ENCODE peak calls at places on chromosomes 13 and 19, in nine cellular contexts. One of them, this sample, is unnamed.

GRCh38 chr19:41619018-41619571 is 7.8 kb downstream of the CEACAM4 start:
- DNase-seq in activated gamma-delta T cell treated with Interleukin-2 at 50 U/mL for 16 hours: no peak
- DNase-seq in choroid plexus epithelial cell: no peak
- DNase-seq in hypothalamus: no peak
- DNase-seq in OCI-LY7: no peak
- DNase-seq in anterior cingulate cortex: no peak
- DNase-seq in D721Med: no peak
- DNase-seq in stimulated activated naive CD8-positive, alpha-beta T cell treated with anti-CD3 and anti-CD28 coated beads, Interleukin-15, Interleukin-2, amounts not matched to agents 100 U/mL and 50 U/mL, for 24 hours: no peak
- DNase-seq in iris pigment epithelial cell: no peak
- DNase-seq in this sample: no peak

GRCh38 chr19:43777163-43777700 is 3.5 kb downstream of the KCNN4 start:
- DNase-seq in activated gamma-delta T cell treated with Interleukin-2 at 50 U/mL for 16 hours: no peak
- DNase-seq in choroid plexus epithelial cell: peak; percentile 38
- DNase-seq in hypothalamus: no peak
- DNase-seq in OCI-LY7: peak; percentile 82
- DNase-seq in anterior cingulate cortex: no peak
- DNase-seq in D721Med: no peak
- DNase-seq in stimulated activated naive CD8-positive, alpha-beta T cell treated with anti-CD3 and anti-CD28 coated beads, Interleukin-15, Interleukin-2, amounts not matched to agents 100 U/mL and 50 U/mL, for 24 hours: peak; percentile 44
- DNase-seq in iris pigment epithelial cell: peak; percentile 45
- DNase-seq in this sample: peak; percentile 74

GRCh38 chr19:29515706-29516357 is 10.0 kb upstream of the VSTM2B start:
- DNase-seq in activated gamma-delta T cell treated with Interleukin-2 at 50 U/mL for 16 hours: no peak
- DNase-seq in choroid plexus epithelial cell: no peak
- DNase-seq in hypothalamus: no peak
- DNase-seq in OCI-LY7: no peak
- DNase-seq in anterior cingulate cortex: no peak
- DNase-seq in D721Med: no peak
- DNase-seq in stimulated activated naive CD8-positive, alpha-beta T cell treated with anti-CD3 and anti-CD28 coated beads, Interleukin-15, Interleukin-2, amounts not matched to agents 100 U/mL and 50 U/mL, for 24 hours: no peak
- DNase-seq in iris pigment epithelial cell: no peak
- DNase-seq in this sample: no peak

GRCh38 chr19:3047307-3048189 is 14.7 kb downstream of the TLE5 start:
- DNase-seq in activated gamma-delta T cell treated with Interleukin-2 at 50 U/mL for 16 hours: peak; percentile 50
- DNase-seq in choroid plexus epithelial cell: peak; percentile 83
- DNase-seq in hypothalamus: no peak
- DNase-seq in OCI-LY7: peak; percentile 46
- DNase-seq in anterior cingulate cortex: no peak
- DNase-seq in D721Med: no peak
- DNase-seq in stimulated activated naive CD8-positive, alpha-beta T cell treated with anti-CD3 and anti-CD28 coated beads, Interleukin-15, Interleukin-2, amounts not matched to agents 100 U/mL and 50 U/mL, for 24 hours: peak; percentile 65
- DNase-seq in iris pigment epithelial cell: peak; percentile 87
- DNase-seq in this sample: peak; percentile 37

GRCh38 chr13:41500501-41500900 is 43.2 kb downstream of the RGCC start:
- DNase-seq in activated gamma-delta T cell treated with Interleukin-2 at 50 U/mL for 16 hours: peak; percentile 20
- DNase-seq in choroid plexus epithelial cell: no peak
- DNase-seq in hypothalamus: no peak
- DNase-seq in OCI-LY7: peak; percentile 77
- DNase-seq in anterior cingulate cortex: no peak
- DNase-seq in D721Med: no peak
- DNase-seq in stimulated activated naive CD8-positive, alpha-beta T cell treated with anti-CD3 and anti-CD28 coated beads, Interleukin-15, Interleukin-2, amounts not matched to agents 100 U/mL and 50 U/mL, for 24 hours: no peak
- DNase-seq in iris pigment epithelial cell: peak; percentile 15
- DNase-seq in this sample: peak; percentile 66

GRCh38 chr19:39171479-39172465 is 25.0 kb upstream of the NCCRP1 start:
- DNase-seq in activated gamma-delta T cell treated with Interleukin-2 at 50 U/mL for 16 hours: no peak
- DNase-seq in choroid plexus epithelial cell: peak; percentile 91
- DNase-seq in hypothalamus: no peak
- DNase-seq in OCI-LY7: no peak
- DNase-seq in anterior cingulate cortex: no peak
- DNase-seq in D721Med: no peak
- DNase-seq in stimulated activated naive CD8-positive, alpha-beta T cell treated with anti-CD3 and anti-CD28 coated beads, Interleukin-15, Interleukin-2, amounts not matched to agents 100 U/mL and 50 U/mL, for 24 hours: no peak
- DNase-seq in iris pigment epithelial cell: no peak
- DNase-seq in this sample: no peak

GRCh38 chr19:35533201-35533821 is at the start of gene GAPDHS:
- DNase-seq in activated gamma-delta T cell treated with Interleukin-2 at 50 U/mL for 16 hours: no peak
- DNase-seq in choroid plexus epithelial cell: no peak
- DNase-seq in hypothalamus: no peak
- DNase-seq in OCI-LY7: no peak
- DNase-seq in anterior cingulate cortex: no peak
- DNase-seq in D721Med: no peak
- DNase-seq in stimulated activated naive CD8-positive, alpha-beta T cell treated with anti-CD3 and anti-CD28 coated beads, Interleukin-15, Interleukin-2, amounts not matched to agents 100 U/mL and 50 U/mL, for 24 hours: no peak
- DNase-seq in iris pigment epithelial cell: no peak
- DNase-seq in this sample: no peak

GRCh38 chr13:98225036-98225940 is 48.2 kb upstream of the RNF113B start:
- DNase-seq in activated gamma-delta T cell treated with Interleukin-2 at 50 U/mL for 16 hours: no peak
- DNase-seq in choroid plexus epithelial cell: no peak
- DNase-seq in hypothalamus: no peak
- DNase-seq in OCI-LY7: no peak
- DNase-seq in anterior cingulate cortex: peak; percentile 64
- DNase-seq in D721Med: no peak
- DNase-seq in stimulated activated naive CD8-positive, alpha-beta T cell treated with anti-CD3 and anti-CD28 coated beads, Interleukin-15, Interleukin-2, amounts not matched to agents 100 U/mL and 50 U/mL, for 24 hours: no peak
- DNase-seq in iris pigment epithelial cell: no peak
- DNase-seq in this sample: no peak

GRCh38 chr13:111006508-111007031 is 91.7 kb upstream of the ANKRD10 start:
- DNase-seq in activated gamma-delta T cell treated with Interleukin-2 at 50 U/mL for 16 hours: no peak
- DNase-seq in choroid plexus epithelial cell: peak; percentile 97
- DNase-seq in hypothalamus: no peak
- DNase-seq in OCI-LY7: no peak
- DNase-seq in anterior cingulate cortex: no peak
- DNase-seq in D721Med: no peak
- DNase-seq in stimulated activated naive CD8-positive, alpha-beta T cell treated with anti-CD3 and anti-CD28 coated beads, Interleukin-15, Interleukin-2, amounts not matched to agents 100 U/mL and 50 U/mL, for 24 hours: no peak
- DNase-seq in iris pigment epithelial cell: peak; percentile 91
- DNase-seq in this sample: no peak

GRCh38 chr19:50728084-50728737 is 5.0 kb downstream of the CLEC11A start:
- DNase-seq in activated gamma-delta T cell treated with Interleukin-2 at 50 U/mL for 16 hours: peak; percentile 68
- DNase-seq in choroid plexus epithelial cell: peak; percentile 56
- DNase-seq in hypothalamus: peak; percentile 57
- DNase-seq in OCI-LY7: no peak
- DNase-seq in anterior cingulate cortex: peak; percentile 81
- DNase-seq in D721Med: no peak
- DNase-seq in stimulated activated naive CD8-positive, alpha-beta T cell treated with anti-CD3 and anti-CD28 coated beads, Interleukin-15, Interleukin-2, amounts not matched to agents 100 U/mL and 50 U/mL, for 24 hours: peak; percentile 94
- DNase-seq in iris pigment epithelial cell: peak; percentile 92
- DNase-seq in this sample: no peak

GRCh38 chr13:67048793-67049150 is 181.4 kb downstream of the PCDH9 start:
- DNase-seq in activated gamma-delta T cell treated with Interleukin-2 at 50 U/mL for 16 hours: no peak
- DNase-seq in choroid plexus epithelial cell: peak; percentile 91
- DNase-seq in hypothalamus: no peak
- DNase-seq in OCI-LY7: no peak
- DNase-seq in anterior cingulate cortex: no peak
- DNase-seq in D721Med: no peak
- DNase-seq in stimulated activated naive CD8-positive, alpha-beta T cell treated with anti-CD3 and anti-CD28 coated beads, Interleukin-15, Interleukin-2, amounts not matched to agents 100 U/mL and 50 U/mL, for 24 hours: no peak
- DNase-seq in iris pigment epithelial cell: peak; percentile 92
- DNase-seq in this sample: no peak

GRCh38 chr13:78192721-78193120 is 274.1 kb upstream of the EDNRB start:
- DNase-seq in activated gamma-delta T cell treated with Interleukin-2 at 50 U/mL for 16 hours: no peak
- DNase-seq in choroid plexus epithelial cell: peak; percentile 3
- DNase-seq in hypothalamus: no peak
- DNase-seq in OCI-LY7: no peak
- DNase-seq in anterior cingulate cortex: no peak
- DNase-seq in D721Med: no peak
- DNase-seq in stimulated activated naive CD8-positive, alpha-beta T cell treated with anti-CD3 and anti-CD28 coated beads, Interleukin-15, Interleukin-2, amounts not matched to agents 100 U/mL and 50 U/mL, for 24 hours: no peak
- DNase-seq in iris pigment epithelial cell: peak; percentile 35
- DNase-seq in this sample: no peak

GRCh38 chr13:24605923-24606372 is 74.3 kb upstream of the ATP12A start:
- DNase-seq in activated gamma-delta T cell treated with Interleukin-2 at 50 U/mL for 16 hours: no peak
- DNase-seq in choroid plexus epithelial cell: peak; percentile 59
- DNase-seq in hypothalamus: no peak
- DNase-seq in OCI-LY7: no peak
- DNase-seq in anterior cingulate cortex: no peak
- DNase-seq in D721Med: no peak
- DNase-seq in stimulated activated naive CD8-positive, alpha-beta T cell treated with anti-CD3 and anti-CD28 coated beads, Interleukin-15, Interleukin-2, amounts not matched to agents 100 U/mL and 50 U/mL, for 24 hours: no peak
- DNase-seq in iris pigment epithelial cell: no peak
- DNase-seq in this sample: peak; percentile 44

GRCh38 chr13:92768592-92768991 is 458.0 kb upstream of the GPC6 start:
- DNase-seq in activated gamma-delta T cell treated with Interleukin-2 at 50 U/mL for 16 hours: no peak
- DNase-seq in choroid plexus epithelial cell: no peak
- DNase-seq in hypothalamus: no peak
- DNase-seq in OCI-LY7: no peak
- DNase-seq in anterior cingulate cortex: no peak
- DNase-seq in D721Med: no peak
- DNase-seq in stimulated activated naive CD8-positive, alpha-beta T cell treated with anti-CD3 and anti-CD28 coated beads, Interleukin-15, Interleukin-2, amounts not matched to agents 100 U/mL and 50 U/mL, for 24 hours: no peak
- DNase-seq in iris pigment epithelial cell: no peak
- DNase-seq in this sample: no peak

GRCh38 chr19:36363845-36364244 is 15.2 kb downstream of the ZFP14 start:
- DNase-seq in activated gamma-delta T cell treated with Interleukin-2 at 50 U/mL for 16 hours: no peak
- DNase-seq in choroid plexus epithelial cell: no peak
- DNase-seq in hypothalamus: no peak
- DNase-seq in OCI-LY7: no peak
- DNase-seq in anterior cingulate cortex: no peak
- DNase-seq in D721Med: no peak
- DNase-seq in stimulated activated naive CD8-positive, alpha-beta T cell treated with anti-CD3 and anti-CD28 coated beads, Interleukin-15, Interleukin-2, amounts not matched to agents 100 U/mL and 50 U/mL, for 24 hours: no peak
- DNase-seq in iris pigment epithelial cell: no peak
- DNase-seq in this sample: no peak

GRCh38 chr13:83536941-83537340 is 345.3 kb downstream of the SLITRK1 start:
- DNase-seq in activated gamma-delta T cell treated with Interleukin-2 at 50 U/mL for 16 hours: no peak
- DNase-seq in choroid plexus epithelial cell: no peak
- DNase-seq in hypothalamus: no peak
- DNase-seq in OCI-LY7: no peak
- DNase-seq in anterior cingulate cortex: no peak
- DNase-seq in D721Med: no peak
- DNase-seq in stimulated activated naive CD8-positive, alpha-beta T cell treated with anti-CD3 and anti-CD28 coated beads, Interleukin-15, Interleukin-2, amounts not matched to agents 100 U/mL and 50 U/mL, for 24 hours: no peak
- DNase-seq in iris pigment epithelial cell: no peak
- DNase-seq in this sample: no peak

GRCh38 chr13:101916108-101916757 is 463.8 kb downstream of the ITGBL1 start:
- DNase-seq in activated gamma-delta T cell treated with Interleukin-2 at 50 U/mL for 16 hours: no peak
- DNase-seq in choroid plexus epithelial cell: peak; percentile 56
- DNase-seq in hypothalamus: no peak
- DNase-seq in OCI-LY7: no peak
- DNase-seq in anterior cingulate cortex: peak; percentile 33
- DNase-seq in D721Med: no peak
- DNase-seq in stimulated activated naive CD8-positive, alpha-beta T cell treated with anti-CD3 and anti-CD28 coated beads, Interleukin-15, Interleukin-2, amounts not matched to agents 100 U/mL and 50 U/mL, for 24 hours: no peak
- DNase-seq in iris pigment epithelial cell: peak; percentile 43
- DNase-seq in this sample: no peak

GRCh38 chr19:13557756-13558398 is 51.6 kb upstream of the CACNA1A start:
- DNase-seq in activated gamma-delta T cell treated with Interleukin-2 at 50 U/mL for 16 hours: no peak
- DNase-seq in choroid plexus epithelial cell: no peak
- DNase-seq in hypothalamus: no peak
- DNase-seq in OCI-LY7: peak; percentile 39
- DNase-seq in anterior cingulate cortex: no peak
- DNase-seq in D721Med: no peak
- DNase-seq in stimulated activated naive CD8-positive, alpha-beta T cell treated with anti-CD3 and anti-CD28 coated beads, Interleukin-15, Interleukin-2, amounts not matched to agents 100 U/mL and 50 U/mL, for 24 hours: peak; percentile 5
- DNase-seq in iris pigment epithelial cell: no peak
- DNase-seq in this sample: peak; percentile 2

GRCh38 chr19:46863818-46864629 is 3.2 kb downstream of the ARHGAP35 start:
- DNase-seq in activated gamma-delta T cell treated with Interleukin-2 at 50 U/mL for 16 hours: no peak
- DNase-seq in choroid plexus epithelial cell: peak; percentile 66
- DNase-seq in hypothalamus: no peak
- DNase-seq in OCI-LY7: no peak
- DNase-seq in anterior cingulate cortex: peak; percentile 16
- DNase-seq in D721Med: no peak
- DNase-seq in stimulated activated naive CD8-positive, alpha-beta T cell treated with anti-CD3 and anti-CD28 coated beads, Interleukin-15, Interleukin-2, amounts not matched to agents 100 U/mL and 50 U/mL, for 24 hours: no peak
- DNase-seq in iris pigment epithelial cell: peak; percentile 74
- DNase-seq in this sample: no peak

GRCh38 chr13:103799028-103799427 is 732.8 kb upstream of the SLC10A2 start:
- DNase-seq in activated gamma-delta T cell treated with Interleukin-2 at 50 U/mL for 16 hours: no peak
- DNase-seq in choroid plexus epithelial cell: peak; percentile 2
- DNase-seq in hypothalamus: no peak
- DNase-seq in OCI-LY7: no peak
- DNase-seq in anterior cingulate cortex: no peak
- DNase-seq in D721Med: no peak
- DNase-seq in stimulated activated naive CD8-positive, alpha-beta T cell treated with anti-CD3 and anti-CD28 coated beads, Interleukin-15, Interleukin-2, amounts not matched to agents 100 U/mL and 50 U/mL, for 24 hours: no peak
- DNase-seq in iris pigment epithelial cell: no peak
- DNase-seq in this sample: no peak